ENCODE peak calls at places on chromosomes 5 and 9, in six cellular contexts. One of them, this sample, is unnamed.

GRCh38 chr9:6869081-6869948 is 111.5 kb downstream of the KDM4C start:
- DNase-seq in mesenchymal stem cell: peak
- DNase-seq in IMR-90: no peak
- DNase-seq in neuronal stem cell: no peak
- DNase-seq in H9: peak
- DNase-seq in H1: no peak
- DNase-seq in this sample: no peak

GRCh38 chr5:132378580-132378979 is 9.1 kb downstream of the SLC22A5 start:
- DNase-seq in mesenchymal stem cell: no peak
- DNase-seq in IMR-90: peak
- DNase-seq in neuronal stem cell: no peak
- DNase-seq in H9: no peak
- DNase-seq in H1: no peak
- DNase-seq in this sample: no peak

GRCh38 chr9:5899292-5899691 is 8.6 kb downstream of the MLANA start:
- DNase-seq in mesenchymal stem cell: peak
- DNase-seq in IMR-90: no peak
- DNase-seq in neuronal stem cell: no peak
- DNase-seq in H9: no peak
- DNase-seq in H1: no peak
- DNase-seq in this sample: peak

GRCh38 chr9:21998026-21998425 is 3.4 kb downstream of the CDKN2B-AS1 start:
- DNase-seq in mesenchymal stem cell: no peak
- DNase-seq in IMR-90: no peak
- DNase-seq in neuronal stem cell: no peak
- DNase-seq in H9: no peak
- DNase-seq in H1: no peak
- DNase-seq in this sample: no peak

GRCh38 chr5:139671096-139671841 is 23.1 kb downstream of the CXXC5 start:
- DNase-seq in mesenchymal stem cell: peak
- DNase-seq in IMR-90: no peak
- DNase-seq in neuronal stem cell: no peak
- DNase-seq in H9: no peak
- DNase-seq in H1: no peak
- DNase-seq in this sample: no peak

GRCh38 chr9:125549465-125550215 is 157.4 kb downstream of the MAPKAP1 start:
- DNase-seq in mesenchymal stem cell: no peak
- DNase-seq in IMR-90: no peak
- DNase-seq in neuronal stem cell: no peak
- DNase-seq in H9: no peak
- DNase-seq in H1: no peak
- DNase-seq in this sample: no peak

GRCh38 chr9:92657296-92658094 is 12.4 kb downstream of the IPPK start:
- DNase-seq in mesenchymal stem cell: peak
- DNase-seq in IMR-90: no peak
- DNase-seq in neuronal stem cell: no peak
- DNase-seq in H9: no peak
- DNase-seq in H1: no peak
- DNase-seq in this sample: peak

GRCh38 chr5:137757634-137758033 is 3.5 kb upstream of the HNRNPA0 start:
- DNase-seq in mesenchymal stem cell: no peak
- DNase-seq in IMR-90: no peak
- DNase-seq in neuronal stem cell: no peak
- DNase-seq in H9: no peak
- DNase-seq in H1: no peak
- DNase-seq in this sample: no peak

GRCh38 chr9:16060457-16061129 is 507.8 kb downstream of the CCDC171 start:
- DNase-seq in mesenchymal stem cell: no peak
- DNase-seq in IMR-90: no peak
- DNase-seq in neuronal stem cell: no peak
- DNase-seq in H9: no peak
- DNase-seq in H1: no peak
- DNase-seq in this sample: no peak

GRCh38 chr9:82938426-82938825 is 124.5 kb downstream of the RASEF start:
- DNase-seq in mesenchymal stem cell: no peak
- DNase-seq in IMR-90: no peak
- DNase-seq in neuronal stem cell: no peak
- DNase-seq in H9: no peak
- DNase-seq in H1: no peak
- DNase-seq in this sample: no peak

GRCh38 chr9:82934949-82935348 is 128.0 kb downstream of the RASEF start:
- DNase-seq in mesenchymal stem cell: peak
- DNase-seq in IMR-90: peak
- DNase-seq in neuronal stem cell: no peak
- DNase-seq in H9: no peak
- DNase-seq in H1: no peak
- DNase-seq in this sample: peak

GRCh38 chr9:82939451-82939850 is 123.5 kb downstream of the RASEF start:
- DNase-seq in mesenchymal stem cell: no peak
- DNase-seq in IMR-90: no peak
- DNase-seq in neuronal stem cell: no peak
- DNase-seq in H9: no peak
- DNase-seq in H1: no peak
- DNase-seq in this sample: no peak

GRCh38 chr9:82940386-82940785 is 122.6 kb downstream of the RASEF start:
- DNase-seq in mesenchymal stem cell: no peak
- DNase-seq in IMR-90: no peak
- DNase-seq in neuronal stem cell: no peak
- DNase-seq in H9: no peak
- DNase-seq in H1: no peak
- DNase-seq in this sample: no peak
- H2BK15ac ChIP-seq in mesenchymal stem cell: no peak
- H2BK15ac ChIP-seq in IMR-90: no peak
- H2BK15ac ChIP-seq in neuronal stem cell: no peak
- H2BK15ac ChIP-seq in H9: no peak
- H2BK15ac ChIP-seq in H1: no peak
- H2BK15ac ChIP-seq in this sample: no peak

GRCh38 chr5:23730023-23730422 is 222.6 kb downstream of the PRDM9 start:
- DNase-seq in mesenchymal stem cell: no peak
- DNase-seq in IMR-90: no peak
- DNase-seq in neuronal stem cell: peak
- DNase-seq in H9: no peak
- DNase-seq in H1: no peak
- DNase-seq in this sample: peak
- H2BK15ac ChIP-seq in mesenchymal stem cell: no peak
- H2BK15ac ChIP-seq in IMR-90: no peak
- H2BK15ac ChIP-seq in neuronal stem cell: no peak
- H2BK15ac ChIP-seq in H9: no peak
- H2BK15ac ChIP-seq in H1: no peak
- H2BK15ac ChIP-seq in this sample: no peak

DNA sequence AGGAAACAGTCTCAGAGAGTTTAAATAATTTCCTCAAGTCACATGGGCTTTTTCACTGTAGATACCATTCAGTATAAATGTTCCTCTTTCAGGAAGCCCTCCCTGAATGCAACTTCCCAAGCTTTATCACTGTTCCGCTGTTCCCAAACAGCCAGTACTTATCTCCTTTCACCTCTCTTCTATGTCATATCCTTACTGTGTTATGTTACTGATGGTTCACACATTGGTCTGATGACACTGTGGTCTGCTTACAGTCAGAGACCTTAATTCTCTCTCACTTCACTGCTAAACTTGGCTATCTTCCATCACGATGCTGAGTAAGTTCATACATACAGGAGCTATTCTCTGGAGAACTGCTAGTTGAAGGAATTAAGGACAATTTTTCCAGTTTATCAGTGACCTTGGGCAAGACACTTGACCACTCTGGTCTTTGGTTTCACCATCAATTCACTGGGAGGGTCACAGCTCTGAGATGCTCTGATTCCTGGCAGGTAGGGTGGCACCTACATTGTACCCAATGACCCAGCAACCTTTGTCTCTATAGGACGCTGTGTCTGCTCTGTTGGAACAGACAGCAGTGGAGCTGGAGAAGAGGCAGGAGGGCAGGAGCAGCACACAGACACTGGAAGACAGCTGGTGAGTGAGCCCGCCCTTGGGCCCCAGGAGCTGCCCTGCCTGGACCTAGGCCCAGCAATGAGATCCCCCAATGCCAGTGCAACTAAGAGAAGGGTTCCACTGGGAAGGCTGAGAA is 42.1 kb upstream of the RARS1 start:
- DNase-seq in mesenchymal stem cell: no peak
- DNase-seq in IMR-90: peak
- DNase-seq in neuronal stem cell: no peak
- DNase-seq in H9: no peak
- DNase-seq in H1: no peak
- DNase-seq in this sample: no peak
- H2BK15ac ChIP-seq in mesenchymal stem cell: no peak
- H2BK15ac ChIP-seq in IMR-90: no peak
- H2BK15ac ChIP-seq in neuronal stem cell: no peak
- H2BK15ac ChIP-seq in H9: no peak
- H2BK15ac ChIP-seq in H1: no peak
- H2BK15ac ChIP-seq in this sample: no peak

GRCh38 chr9:12961276-12961809 is 186.5 kb downstream of the LURAP1L start:
- DNase-seq in mesenchymal stem cell: peak
- DNase-seq in IMR-90: peak
- DNase-seq in neuronal stem cell: no peak
- DNase-seq in H9: no peak
- DNase-seq in H1: no peak
- DNase-seq in this sample: no peak
- H2BK15ac ChIP-seq in mesenchymal stem cell: no peak
- H2BK15ac ChIP-seq in IMR-90: no peak
- H2BK15ac ChIP-seq in neuronal stem cell: no peak
- H2BK15ac ChIP-seq in H9: no peak
- H2BK15ac ChIP-seq in H1: no peak
- H2BK15ac ChIP-seq in this sample: no peak

GRCh38 chr5:68071243-68071642 is 144.3 kb upstream of the PIK3R1 start:
- DNase-seq in mesenchymal stem cell: no peak
- DNase-seq in IMR-90: no peak
- DNase-seq in neuronal stem cell: no peak
- DNase-seq in H9: no peak
- DNase-seq in H1: no peak
- DNase-seq in this sample: no peak
- H2BK15ac ChIP-seq in mesenchymal stem cell: no peak
- H2BK15ac ChIP-seq in IMR-90: no peak
- H2BK15ac ChIP-seq in neuronal stem cell: no peak
- H2BK15ac ChIP-seq in H9: no peak
- H2BK15ac ChIP-seq in H1: no peak
- H2BK15ac ChIP-seq in this sample: no peak

GRCh38 chr5:161271816-161272215 is 274.7 kb downstream of the GABRB2 start:
- DNase-seq in mesenchymal stem cell: no peak
- DNase-seq in IMR-90: no peak
- DNase-seq in neuronal stem cell: no peak
- DNase-seq in H9: no peak
- DNase-seq in H1: no peak
- DNase-seq in this sample: peak
- H2BK15ac ChIP-seq in mesenchymal stem cell: no peak
- H2BK15ac ChIP-seq in IMR-90: no peak
- H2BK15ac ChIP-seq in neuronal stem cell: no peak
- H2BK15ac ChIP-seq in H9: no peak
- H2BK15ac ChIP-seq in H1: no peak
- H2BK15ac ChIP-seq in this sample: no peak

GRCh38 chr5:80372780-80373179 is 35.1 kb upstream of the ZFYVE16 start:
- DNase-seq in mesenchymal stem cell: no peak
- DNase-seq in IMR-90: no peak
- DNase-seq in neuronal stem cell: no peak
- DNase-seq in H9: no peak
- DNase-seq in H1: no peak
- DNase-seq in this sample: no peak

GRCh38 chr5:80368666-80369270 is 39.1 kb upstream of the ZFYVE16 start:
- DNase-seq in mesenchymal stem cell: no peak
- DNase-seq in IMR-90: no peak
- DNase-seq in neuronal stem cell: no peak
- DNase-seq in H9: no peak
- DNase-seq in H1: no peak
- DNase-seq in this sample: no peak

GRCh38 chr5:80364892-80365291 is 43.0 kb upstream of the ZFYVE16 start:
- DNase-seq in mesenchymal stem cell: no peak
- DNase-seq in IMR-90: no peak
- DNase-seq in neuronal stem cell: no peak
- DNase-seq in H9: no peak
- DNase-seq in H1: no peak
- DNase-seq in this sample: no peak

GRCh38 chr5:80370394-80370793 is 37.5 kb upstream of the ZFYVE16 start:
- DNase-seq in mesenchymal stem cell: no peak
- DNase-seq in IMR-90: no peak
- DNase-seq in neuronal stem cell: no peak
- DNase-seq in H9: no peak
- DNase-seq in H1: no peak
- DNase-seq in this sample: no peak

GRCh38 chr5:80369521-80369920 is 38.3 kb upstream of the ZFYVE16 start:
- DNase-seq in mesenchymal stem cell: no peak
- DNase-seq in IMR-90: no peak
- DNase-seq in neuronal stem cell: no peak
- DNase-seq in H9: no peak
- DNase-seq in H1: no peak
- DNase-seq in this sample: no peak
- H2BK15ac ChIP-seq in mesenchymal stem cell: no peak
- H2BK15ac ChIP-seq in IMR-90: no peak
- H2BK15ac ChIP-seq in neuronal stem cell: no peak
- H2BK15ac ChIP-seq in H9: no peak
- H2BK15ac ChIP-seq in H1: no peak
- H2BK15ac ChIP-seq in this sample: no peak